ENCODE peak calls at places on chromosomes 2 and 18, in four cellular contexts. One of them, this sample, is unnamed.
A peak's percentile ranks its signal among the peaks of the same experiment; 100 is the strongest.

GRCh38 chr18:78086931-78087330 is 837.3 kb downstream of the GALR1 start:
- DNase-seq in HEK293T: no peak
- DNase-seq in renal cortical epithelial cell: no peak
- DNase-seq in mesothelial cell of epicardium: no peak
- DNase-seq in this sample: no peak

GRCh38 chr18:51802589-51802988 is 537.4 kb upstream of the DCC start:
- DNase-seq in mesothelial cell of epicardium: no peak
- DNase-seq in HEK293T: no peak
- DNase-seq in renal cortical epithelial cell: no peak
- DNase-seq in this sample: no peak

GRCh38 chr2:37282746-37283145 is 41.9 kb downstream of the PRKD3 start:
- DNase-seq in HEK293T: no peak
- DNase-seq in renal cortical epithelial cell: no peak
- DNase-seq in mesothelial cell of epicardium: no peak
- DNase-seq in this sample: no peak

GRCh38 chr2:109222422-109222821 is 93.4 kb downstream of the SH3RF3 start:
- DNase-seq in mesothelial cell of epicardium: no peak
- DNase-seq in renal cortical epithelial cell: no peak
- DNase-seq in HEK293T: no peak
- DNase-seq in this sample: no peak

GRCh38 chr2:187547353-187547979 is 6.8 kb downstream of the TFPI start:
- DNase-seq in renal cortical epithelial cell: peak; percentile 98
- DNase-seq in HEK293T: no peak
- DNase-seq in mesothelial cell of epicardium: no peak
- DNase-seq in this sample: no peak

GRCh38 chr2:215713393-215713792 is 277.5 kb upstream of the FN1 start:
- DNase-seq in mesothelial cell of epicardium: no peak
- DNase-seq in HEK293T: no peak
- DNase-seq in renal cortical epithelial cell: peak; percentile 97
- DNase-seq in this sample: no peak

GRCh38 chr2:3628241-3628679 is 29.7 kb upstream of the ALLC start:
- DNase-seq in HEK293T: no peak
- DNase-seq in mesothelial cell of epicardium: peak; percentile 25
- DNase-seq in renal cortical epithelial cell: no peak
- DNase-seq in this sample: no peak

GRCh38 chr2:187499941-187500532 is 52.0 kb upstream of the CALCRL start:
- DNase-seq in HEK293T: peak; percentile 44
- DNase-seq in renal cortical epithelial cell: peak; percentile 62
- DNase-seq in mesothelial cell of epicardium: peak; percentile 60
- DNase-seq in this sample: peak; percentile 54

GRCh38 chr2:130834923-130835765 is 1.6 kb upstream of the ARHGEF4 start:
- DNase-seq in renal cortical epithelial cell: no peak
- DNase-seq in mesothelial cell of epicardium: no peak
- DNase-seq in HEK293T: no peak
- DNase-seq in this sample: no peak

GRCh38 chr2:240793313-240794177 is 26.5 kb downstream of the KIF1A start:
- DNase-seq in renal cortical epithelial cell: no peak
- DNase-seq in HEK293T: no peak
- DNase-seq in mesothelial cell of epicardium: no peak
- DNase-seq in this sample: no peak

GRCh38 chr2:220278022-220278421 is 650.6 kb downstream of the SLC4A3 start:
- DNase-seq in mesothelial cell of epicardium: no peak
- DNase-seq in HEK293T: no peak
- DNase-seq in renal cortical epithelial cell: no peak
- DNase-seq in this sample: no peak

GRCh38 chr18:48724939-48725338 is 186.1 kb downstream of the CTIF start:
- DNase-seq in renal cortical epithelial cell: no peak
- DNase-seq in mesothelial cell of epicardium: no peak
- DNase-seq in HEK293T: no peak
- DNase-seq in this sample: no peak

GRCh38 chr18:79405781-79406575 is 10.2 kb downstream of the NFATC1 start:
- DNase-seq in renal cortical epithelial cell: no peak
- DNase-seq in HEK293T: no peak
- DNase-seq in mesothelial cell of epicardium: no peak
- DNase-seq in this sample: no peak

GRCh38 chr2:218172808-218173207 is 6.0 kb upstream of the CXCR1 start:
- DNase-seq in mesothelial cell of epicardium: no peak
- DNase-seq in renal cortical epithelial cell: no peak
- DNase-seq in HEK293T: no peak
- DNase-seq in this sample: no peak

GRCh38 chr2:28231110-28231621 is 161.5 kb upstream of the FOSL2 start:
- DNase-seq in mesothelial cell of epicardium: no peak
- DNase-seq in HEK293T: no peak
- DNase-seq in renal cortical epithelial cell: peak; percentile 76
- DNase-seq in this sample: no peak

GRCh38 chr2:165911231-165911630 is 42.3 kb downstream of the TTC21B start:
- DNase-seq in mesothelial cell of epicardium: no peak
- DNase-seq in HEK293T: no peak
- DNase-seq in renal cortical epithelial cell: no peak
- DNase-seq in this sample: no peak

GRCh38 chr2:27249077-27249890 is 13.6 kb downstream of the SLC30A3 start:
- DNase-seq in mesothelial cell of epicardium: no peak
- DNase-seq in HEK293T: no peak
- DNase-seq in renal cortical epithelial cell: no peak
- DNase-seq in this sample: no peak

GRCh38 chr2:71721669-71722068 is 268.3 kb downstream of the DYSF start:
- DNase-seq in renal cortical epithelial cell: no peak
- DNase-seq in mesothelial cell of epicardium: no peak
- DNase-seq in HEK293T: no peak
- DNase-seq in this sample: no peak

GRCh38 chr2:88596141-88596830 is 31.0 kb downstream of the EIF2AK3 start:
- DNase-seq in renal cortical epithelial cell: no peak
- DNase-seq in HEK293T: no peak
- DNase-seq in mesothelial cell of epicardium: no peak
- DNase-seq in this sample: no peak

GRCh38 chr2:207767461-207768167 is 2.1 kb downstream of the FZD5 start:
- DNase-seq in renal cortical epithelial cell: peak; percentile 37
- DNase-seq in mesothelial cell of epicardium: peak; percentile 47
- DNase-seq in HEK293T: no peak
- DNase-seq in this sample: peak; percentile 62

GRCh38 chr2:233448565-233448964 is 94.3 kb downstream of the DGKD start:
- DNase-seq in mesothelial cell of epicardium: no peak
- DNase-seq in renal cortical epithelial cell: peak; percentile 4
- DNase-seq in HEK293T: no peak
- DNase-seq in this sample: no peak

GRCh38 chr2:109450574-109451265 is 163.0 kb downstream of the SEPTIN10 start:
- DNase-seq in mesothelial cell of epicardium: no peak
- DNase-seq in renal cortical epithelial cell: no peak
- DNase-seq in HEK293T: no peak
- DNase-seq in this sample: no peak

GRCh38 chr2:184326076-184326475 is 272.3 kb upstream of the ZNF804A start:
- DNase-seq in mesothelial cell of epicardium: no peak
- DNase-seq in HEK293T: no peak
- DNase-seq in renal cortical epithelial cell: no peak
- DNase-seq in this sample: no peak

GRCh38 chr2:233414273-233414654 is 60.0 kb downstream of the DGKD start:
- DNase-seq in mesothelial cell of epicardium: no peak
- DNase-seq in HEK293T: no peak
- DNase-seq in renal cortical epithelial cell: peak; percentile 67
- DNase-seq in this sample: no peak